ENCODE peak calls at places on chromosomes 1 and 21, in ten cellular contexts. Q, F, I, O, V, Y, Z, P, W and C are unnamed samples.

GRCh38 chr21:42971897-42972275 is 2.5 kb upstream of the PKNOX1 start:
- DNase-seq in Q (no peak), F (no peak), I (no peak), O (no peak), V (no peak), Y (no peak), Z (no peak), P (no peak), W (no peak), C (no peak)

GRCh38 chr1:232969791-232970190 is 19.4 kb downstream of the NTPCR start:
- DNase-seq in Q (no peak), F (no peak), I (no peak), O (no peak), V (no peak), Y (no peak), Z (no peak), P (no peak), W (no peak), C (no peak)

GRCh38 chr1:174971902-174972301 is 27.8 kb upstream of the CACYBP start:
- DNase-seq in Q (no peak), F (no peak), I (no peak), O (no peak), V (no peak), Y (no peak), Z (no peak), P (no peak), W (no peak), C (no peak)

GRCh38 chr1:211529453-211529852 is 37.5 kb upstream of the RD3 start:
- DNase-seq in Q (no peak), F (no peak), I (no peak), O (no peak), V (no peak), Y (no peak), Z (peak), P (no peak), W (no peak), C (no peak)

GRCh38 chr1:8629241-8630091 is 188.0 kb downstream of the RERE start:
- DNase-seq in Q (peak), F (no peak), I (no peak), O (peak), V (no peak), Y (no peak), Z (peak), P (peak), W (no peak), C (no peak)

GRCh38 chr21:16821588-16821987 is 691.3 kb upstream of the CXADR start:
- DNase-seq in Q (no peak), F (no peak), I (peak), O (peak), V (no peak), Y (no peak), Z (no peak), P (no peak), W (no peak), C (no peak)

GRCh38 chr21:38920631-38921398 is 115.1 kb downstream of the ETS2 start:
- DNase-seq in Q (no peak), F (no peak), I (no peak), O (peak), V (no peak), Y (no peak), Z (peak), P (no peak), W (no peak), C (no peak)

GRCh38 chr1:227185291-227185690 is 133.0 kb downstream of the CDC42BPA start:
- DNase-seq in Q (no peak), F (no peak), I (no peak), O (no peak), V (no peak), Y (no peak), Z (no peak), P (no peak), W (no peak), C (no peak)

GRCh38 chr1:225657462-225657989 is 4.6 kb upstream of the ENAH start:
- DNase-seq in Q (no peak), F (no peak), I (peak), O (peak), V (no peak), Y (no peak), Z (peak), P (no peak), W (no peak), C (peak)

GRCh38 chr1:67931198-67931597 is 97.9 kb upstream of the GNG12 start:
- DNase-seq in Q (no peak), F (no peak), I (no peak), O (no peak), V (no peak), Y (no peak), Z (no peak), P (no peak), W (no peak), C (no peak)

GRCh38 chr1:48878191-48878940 is 101.7 kb upstream of the BEND5 start:
- DNase-seq in Q (no peak), F (no peak), I (peak), O (peak), V (no peak), Y (no peak), Z (peak), P (peak), W (no peak), C (peak)

GRCh38 chr1:223620297-223620900 is 45.1 kb downstream of the CAPN8 start:
- DNase-seq in Q (no peak), F (no peak), I (no peak), O (no peak), V (no peak), Y (no peak), Z (no peak), P (no peak), W (no peak), C (no peak)

GRCh38 chr1:97252076-97252475 is 530.5 kb downstream of the PTBP2 start:
- DNase-seq in Q (no peak), F (no peak), I (no peak), O (peak), V (no peak), Y (no peak), Z (peak), P (no peak), W (no peak), C (no peak)

GRCh38 chr1:78333426-78334012 is 157.3 kb upstream of the PTGFR start:
- DNase-seq in Q (no peak), F (no peak), I (peak), O (peak), V (no peak), Y (no peak), Z (peak), P (no peak), W (no peak), C (no peak)

GRCh38 chr1:94240822-94241221 is 3.4 kb upstream of the ARHGAP29 start:
- DNase-seq in Q (no peak), F (no peak), I (no peak), O (peak), V (no peak), Y (no peak), Z (peak), P (no peak), W (peak), C (peak)

GRCh38 chr1:96865731-96866684 is 144.4 kb downstream of the PTBP2 start:
- DNase-seq in Q (no peak), F (no peak), I (peak), O (peak), V (no peak), Y (no peak), Z (peak), P (no peak), W (no peak), C (no peak)

GRCh38 chr1:1605034-1605591 is 5.2 kb upstream of the FNDC10 start:
- DNase-seq in Q (no peak), F (no peak), I (no peak), O (no peak), V (no peak), Y (no peak), Z (no peak), P (no peak), W (no peak), C (no peak)

GRCh38 chr1:161962094-161962887 is 61.4 kb downstream of the OLFML2B start:
- DNase-seq in Q (peak), F (no peak), I (peak), O (peak), V (peak), Y (peak), Z (peak), P (no peak), W (no peak), C (no peak)

GRCh38 chr1:27592600-27593340 is 11.2 kb downstream of the AHDC1 start:
- DNase-seq in Q (no peak), F (no peak), I (no peak), O (no peak), V (no peak), Y (no peak), Z (no peak), P (no peak), W (no peak), C (no peak)

GRCh38 chr1:90371106-90371813 is 345.8 kb downstream of the BARHL2 start:
- DNase-seq in Q (no peak), F (no peak), I (no peak), O (peak), V (no peak), Y (no peak), Z (no peak), P (peak), W (no peak), C (no peak)

GRCh38 chr1:29096255-29096896 is 27.3 kb downstream of the TMEM200B start:
- DNase-seq in Q (no peak), F (no peak), I (no peak), O (no peak), V (no peak), Y (no peak), Z (no peak), P (peak), W (no peak), C (no peak)

GRCh38 chr1:24390924-24391782 is 22.4 kb downstream of the STPG1 start:
- DNase-seq in Q (peak), F (peak), I (peak), O (peak), V (peak), Y (peak), Z (peak), P (peak), W (peak), C (peak)

GRCh38 chr1:110643886-110644285 is 30.9 kb downstream of the KCNA3 start:
- DNase-seq in Q (no peak), F (no peak), I (no peak), O (no peak), V (no peak), Y (no peak), Z (no peak), P (no peak), W (no peak), C (no peak)

GRCh38 chr1:207084701-207085180 is 3.9 kb upstream of the C4BPB start:
- DNase-seq in Q (peak), F (no peak), I (peak), O (peak), V (peak), Y (peak), Z (peak), P (peak), W (peak), C (peak)

GRCh38 chr21:42673633-42674328 is 20.4 kb downstream of the PDE9A start:
- DNase-seq in Q (no peak), F (no peak), I (no peak), O (no peak), V (no peak), Y (no peak), Z (no peak), P (no peak), W (no peak), C (no peak)

GRCh38 chr1:12629521-12629956 is 11.5 kb upstream of the DHRS3 start:
- DNase-seq in Q (no peak), F (no peak), I (no peak), O (no peak), V (no peak), Y (no peak), Z (no peak), P (no peak), W (peak), C (no peak)